ENCODE peak calls at places on chromosomes 1 and 21, in four cellular contexts. W is endothelial cell; F is activated CD4-positive, CD25-positive, alpha-beta regulatory T cell; V is Right ventricle myocardium superior. X is an unnamed sample.

GRCh38 chr1:220012259-220012658 is 34.0 kb downstream of the EPRS1 start:
- DNase-seq in W (no peak), F (no peak), V (no peak), X (no peak)

GRCh38 chr1:176073524-176074157 is 133.4 kb downstream of the COP1 start:
- DNase-seq in W (peak; percentile 64), F (no peak), V (no peak), X (peak; percentile 18)

GRCh38 chr21:32921632-32922230 is 104.0 kb upstream of the OLIG2 start:
- DNase-seq in W (peak; percentile 48), F (peak; percentile 24), V (peak; percentile 48), X (no peak)

GRCh38 chr1:61692155-61692783 is 32.7 kb downstream of the TM2D1 start:
- DNase-seq in W (no peak), F (no peak), V (no peak), X (no peak)

GRCh38 chr1:22808186-22808845 is 97.7 kb downstream of the EPHB2 start:
- DNase-seq in W (no peak), F (no peak), V (no peak), X (no peak)

GRCh38 chr1:47616036-47616435 is 178.2 kb downstream of the FOXD2 start:
- DNase-seq in W (no peak), F (no peak), V (no peak), X (no peak)

GRCh38 chr1:245942861-245943260 is 564.2 kb downstream of the SMYD3 start:
- DNase-seq in W (no peak), F (no peak), V (no peak), X (no peak)

GRCh38 chr21:41121785-41122415 is 46.1 kb upstream of the BACE2 start:
- DNase-seq in W (peak; percentile 87), F (peak; percentile 11), V (peak; percentile 86), X (peak; percentile 18)

GRCh38 chr21:41766883-41767605 is at the start of gene RIPK4:
- DNase-seq in W (peak; percentile 65), F (peak; percentile 28), V (no peak), X (no peak)

GRCh38 chr1:20149601-20150325 is 10.6 kb downstream of the PLA2G2F start:
- DNase-seq in W (no peak), F (no peak), V (no peak), X (no peak)

GRCh38 chr1:164772635-164773034 is 213.7 kb downstream of the PBX1 start:
- DNase-seq in W (no peak), F (no peak), V (peak; percentile 71), X (peak; percentile 78)

GRCh38 chr1:99758073-99758511 is 8.3 kb downstream of the FRRS1 start:
- DNase-seq in W (no peak), F (no peak), V (no peak), X (no peak)

GRCh38 chr1:234718509-234719453 is 108.8 kb upstream of the IRF2BP2 start:
- DNase-seq in W (no peak), F (no peak), V (no peak), X (no peak)

GRCh38 chr1:92543131-92544055 is 56.7 kb upstream of the GFI1 start:
- DNase-seq in W (no peak), F (no peak), V (no peak), X (no peak)

GRCh38 chr1:204213668-204214662 is at the start of gene GOLT1A:
- DNase-seq in W (peak; percentile 60), F (no peak), V (peak; percentile 56), X (peak; percentile 69)

GRCh38 chr1:41884256-41885240 is 34.2 kb downstream of the HIVEP3 start:
- DNase-seq in W (no peak), F (no peak), V (no peak), X (no peak)

GRCh38 chr1:62318756-62319544 is at the start of gene KANK4:
- DNase-seq in W (peak; percentile 21), F (no peak), V (no peak), X (no peak)

GRCh38 chr1:41936107-41936506 is 17.4 kb upstream of the HIVEP3 start:
- DNase-seq in W (no peak), F (no peak), V (no peak), X (no peak)

GRCh38 chr1:84913025-84913892 is 20.3 kb upstream of the LPAR3 start:
- DNase-seq in W (no peak), F (no peak), V (no peak), X (no peak)

GRCh38 chr1:23446644-23447310 is 22.2 kb upstream of the TCEA3 start:
- DNase-seq in W (no peak), F (no peak), V (no peak), X (no peak)

GRCh38 chr1:230808268-230808872 is 60.0 kb downstream of the C1orf198 start:
- DNase-seq in W (no peak), F (no peak), V (no peak), X (no peak)

GRCh38 chr1:212728606-212729005 is 29.0 kb upstream of the BATF3 start:
- DNase-seq in W (no peak), F (no peak), V (no peak), X (no peak)

GRCh38 chr1:115668579-115668978 is 26.8 kb downstream of the VANGL1 start:
- DNase-seq in W (no peak), F (no peak), V (no peak), X (no peak)

GRCh38 chr1:53375440-53375839 is 47.6 kb upstream of the LRP8 start:
- DNase-seq in W (no peak), F (no peak), V (no peak), X (no peak)

GRCh38 chr1:7893529-7894180 is 40.8 kb upstream of the UTS2 start:
- DNase-seq in W (no peak), F (no peak), V (no peak), X (peak; percentile 43)

GRCh38 chr1:231691618-231692259 is 65.1 kb downstream of the DISC1 start:
- DNase-seq in W (peak; percentile 64), F (no peak), V (peak; percentile 62), X (peak; percentile 37)

GRCh38 chr1:154659823-154660592 is 52.0 kb upstream of the ADAR start:
- DNase-seq in W (no peak), F (no peak), V (no peak), X (no peak)

GRCh38 chr1:221620437-221621384 is 121.2 kb downstream of the DUSP10 start:
- DNase-seq in W (no peak), F (no peak), V (no peak), X (no peak)

GRCh38 chr1:164707868-164708331 is 148.9 kb downstream of the PBX1 start:
- DNase-seq in W (no peak), F (no peak), V (peak; percentile 58), X (peak; percentile 60)

GRCh38 chr1:8652607-8653046 is 164.8 kb downstream of the RERE start:
- DNase-seq in W (no peak), F (no peak), V (no peak), X (no peak)

GRCh38 chr1:156379420-156380165 is 10.6 kb downstream of the RHBG start:
- DNase-seq in W (no peak), F (no peak), V (no peak), X (no peak)

GRCh38 chr1:39677645-39678044 is 5.7 kb upstream of the NT5C1A start:
- DNase-seq in W (no peak), F (no peak), V (no peak), X (no peak)

GRCh38 chr1:207820568-207821463 is 69.0 kb downstream of the CD46 start:
- DNase-seq in W (no peak), F (no peak), V (no peak), X (no peak)

GRCh38 chr1:24390924-24391782 is 22.4 kb downstream of the STPG1 start:
- DNase-seq in W (peak; percentile 78), F (peak; percentile 34), V (peak; percentile 86), X (peak; percentile 75)

GRCh38 chr1:100866041-100866900 is 28.4 kb downstream of the EXTL2 start:
- DNase-seq in W (no peak), F (no peak), V (no peak), X (peak; percentile 44)

GRCh38 chr1:40039245-40039756 is 1.2 kb upstream of the CAP1 start:
- DNase-seq in W (no peak), F (no peak), V (no peak), X (no peak)

GRCh38 chr1:177010246-177010825 is 154.2 kb downstream of the ASTN1 start:
- DNase-seq in W (no peak), F (no peak), V (no peak), X (no peak)

GRCh38 chr1:90434460-90434859 is 282.6 kb downstream of the BARHL2 start:
- DNase-seq in W (peak; percentile 7), F (no peak), V (no peak), X (no peak)

GRCh38 chr1:48405400-48405799 is 66.6 kb downstream of the SPATA6 start:
- DNase-seq in W (no peak), F (no peak), V (no peak), X (no peak)